ENCODE peak calls at places on chromosome 20, in eight cellular contexts. J is endodermal cell; V is upper lobe of right lung; Z is astrocyte; T is SK-N-SH; Y is CD8-positive, alpha-beta T cell; D is naive thymus-derived CD4-positive, alpha-beta T cell; S is pancreas. F is an unnamed sample.

GRCh38 chr20:63699466-63700198 is 3.2 kb downstream of the TNFRSF6B start:
- DNase-seq in Y (no peak), Z (no peak), J (peak; percentile 50), T (peak; percentile 42), S (peak; percentile 18), D (no peak), V (no peak), F (peak; percentile 60)

GRCh38 chr20:21622097-21622496 is 83.4 kb upstream of the PAX1 start:
- DNase-seq in Y (no peak), D (no peak), Z (no peak), V (no peak), T (no peak), S (no peak), J (no peak), F (no peak)

GRCh38 chr20:21741266-21741665 is 35.8 kb downstream of the PAX1 start:
- DNase-seq in Y (no peak), Z (no peak), S (no peak), V (no peak), J (no peak), T (no peak), D (no peak), F (no peak)

GRCh38 chr20:2688041-2688591 is 4.5 kb upstream of the EBF4 start:
- DNase-seq in J (peak; percentile 92), S (peak; percentile 43), Z (no peak), T (peak; percentile 76), V (peak; percentile 76), Y (peak; percentile 85), D (peak; percentile 71), F (no peak)

GRCh38 chr20:46970937-46971630 is 76.4 kb downstream of the EYA2 start:
- DNase-seq in Z (peak; percentile 66), J (peak; percentile 84), D (no peak), Y (no peak), V (no peak), S (no peak), T (peak; percentile 76), F (no peak)

GRCh38 chr20:2314759-2315439 is 19.1 kb downstream of the TGM3 start:
- DNase-seq in D (no peak), Y (no peak), J (no peak), Z (peak; percentile 96), V (no peak), S (no peak), T (peak; percentile 40), F (peak; percentile 69)

GRCh38 chr20:62236674-62236996 is 1.7 kb upstream of the OSBPL2 start:
- DNase-seq in V (no peak), D (no peak), Z (no peak), Y (no peak), J (peak; percentile 65), S (no peak), T (no peak), F (no peak)

GRCh38 chr20:7113577-7114466 is 346.3 kb downstream of the BMP2 start:
- DNase-seq in Z (peak; percentile 8), V (no peak), Y (no peak), S (peak; percentile 17), T (peak; percentile 56), J (peak; percentile 85), D (no peak), F (no peak)

GRCh38 chr20:61742097-61742805 is 323.4 kb downstream of the TAF4 start:
- DNase-seq in Z (no peak), V (no peak), T (no peak), D (no peak), S (no peak), Y (no peak), J (no peak), F (peak; percentile 42)

GRCh38 chr20:34042286-34042685 is 48.6 kb downstream of the RALY start:
- DNase-seq in D (no peak), Y (peak; percentile 37), V (no peak), J (no peak), T (no peak), S (no peak), Z (no peak), F (no peak)

GRCh38 chr20:62303327-62304226 is 780 bp downstream of the ADRM1 start:
- DNase-seq in V (peak; percentile 76), Y (peak; percentile 20), S (no peak), J (no peak), D (no peak), Z (no peak), T (no peak), F (peak; percentile 83)

GRCh38 chr20:6686171-6686570 is 81.3 kb upstream of the BMP2 start:
- DNase-seq in S (no peak), D (no peak), J (no peak), V (no peak), Z (no peak), Y (no peak), T (no peak), F (no peak)

GRCh38 chr20:722822-723644 is 45.3 kb downstream of the SLC52A3 start:
- DNase-seq in Y (no peak), J (no peak), D (no peak), V (peak; percentile 40), T (no peak), S (no peak), Z (no peak), F (peak; percentile 24)

GRCh38 chr20:62571667-62572344 is 70.5 kb upstream of the SLCO4A1 start:
- DNase-seq in J (peak; percentile 81), T (peak; percentile 90), V (no peak), Y (no peak), D (no peak), Z (no peak), S (no peak), F (no peak)

GRCh38 chr20:33790571-33790970 is 20.6 kb upstream of the CHMP4B start:
- DNase-seq in T (no peak), Y (no peak), Z (no peak), V (peak; percentile 68), S (peak; percentile 65), J (no peak), D (no peak), F (no peak)

GRCh38 chr20:48102821-48103635 is 317.7 kb upstream of the SULF2 start:
- DNase-seq in T (no peak), D (no peak), J (no peak), Z (peak; percentile 79), S (no peak), V (peak; percentile 1), Y (no peak), F (no peak)

DNA sequence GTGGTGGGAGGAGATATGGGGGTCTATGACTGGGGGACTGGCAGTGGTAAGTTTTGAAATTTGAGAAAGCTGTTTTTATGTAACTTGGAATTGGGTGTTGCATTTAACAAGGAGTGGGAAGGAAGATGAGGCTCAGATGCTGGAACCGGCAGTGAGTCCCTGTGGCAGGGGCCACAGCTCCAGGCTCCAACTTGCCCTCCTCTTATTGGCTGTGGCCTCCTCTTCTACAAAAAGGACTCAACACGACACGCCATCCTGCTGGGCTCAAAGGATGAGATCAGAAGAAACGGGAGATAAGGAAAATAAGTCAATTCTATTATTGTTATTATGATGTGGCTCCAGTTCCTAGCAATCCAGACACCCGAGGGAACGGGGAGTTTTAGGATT is 5.8 kb upstream of the TGM2 start:
- DNase-seq in T (no peak), S (no peak), Z (no peak), J (no peak), D (no peak), Y (no peak), V (peak; percentile 28), F (peak; percentile 72)
- H3K4me1 ChIP-seq in T (peaks cover 27% of the 10 kb centered on the region), S (no peaks in the 10 kb centered on the region), Z (peaks cover 58% of the 10 kb centered on the region), J (no peaks in the 10 kb centered on the region), D (no peaks in the 10 kb centered on the region), Y (no peaks in the 10 kb centered on the region), V (peaks cover 38% of the 10 kb centered on the region), F (peaks cover 1% of the 10 kb centered on the region)

DNA sequence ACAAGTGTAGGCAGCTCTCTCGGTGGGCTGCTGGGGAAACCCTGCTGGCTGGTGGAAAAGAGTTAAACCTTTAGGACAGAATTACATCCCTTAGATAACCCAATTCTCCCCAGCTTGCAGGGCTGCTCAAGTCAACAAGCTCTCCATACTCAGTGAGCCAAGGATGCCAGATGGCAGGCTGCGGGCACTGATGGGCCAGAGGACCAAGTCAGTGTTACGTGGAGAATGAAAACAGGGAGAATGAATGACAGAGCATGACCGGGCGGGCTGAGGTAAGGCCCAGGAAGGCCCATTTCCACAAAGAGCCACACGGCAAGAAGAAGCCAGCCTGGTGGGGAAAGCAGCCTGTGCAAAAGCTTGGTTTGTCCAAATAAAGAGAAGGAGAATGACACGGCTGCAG is 58.7 kb upstream of the CD93 start:
- DNase-seq in D (no peak), S (no peak), T (no peak), V (no peak), Y (no peak), J (no peak), Z (no peak), F (no peak)
- H3K27ac ChIP-seq in D (no peak overlapping the region), S (no peak overlapping the region), T (no peak overlapping the region), V (peak overlapping the region; percentile 30), Y (no peak overlapping the region), J (no peak overlapping the region), Z (peak overlapping the region; percentile 37), F (no peak overlapping the region)

DNA sequence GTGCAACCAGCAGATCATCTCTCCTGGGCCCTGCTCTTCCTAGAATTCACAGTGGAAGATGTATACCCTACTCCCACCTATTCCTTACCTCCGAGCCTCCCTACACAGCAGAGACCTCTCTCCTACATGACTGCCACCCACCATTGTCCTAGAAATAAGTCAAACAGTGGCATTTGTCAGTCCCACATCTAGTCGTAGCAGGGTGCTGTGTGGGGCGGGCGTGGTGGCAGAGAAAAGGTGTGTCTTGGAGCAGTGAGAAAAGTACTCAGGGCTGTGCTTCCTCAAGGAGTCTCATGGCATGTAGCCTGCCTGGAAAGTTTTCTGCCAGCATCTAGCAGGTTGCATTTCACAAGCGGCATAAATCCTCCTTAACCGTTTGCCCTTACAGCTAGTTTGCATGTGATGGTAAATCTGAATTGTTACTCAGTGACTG is 59.4 kb upstream of the PTGIS start:
- DNase-seq in S (no peak), T (no peak), Z (no peak), Y (no peak), D (no peak), J (peak; percentile 40), V (peak; percentile 81), F (no peak)
- H3K4me1 ChIP-seq in S (no peaks in the 10 kb centered on the region), T (no peaks in the 10 kb centered on the region), Z (no peaks in the 10 kb centered on the region), Y (no peaks in the 10 kb centered on the region), D (no peaks in the 10 kb centered on the region), J (no peaks in the 10 kb centered on the region), V (peaks cover 19% of the 10 kb centered on the region), F (no peaks in the 10 kb centered on the region)

GRCh38 chr20:10774357-10774943 is 100.7 kb upstream of the JAG1 start:
- DNase-seq in Z (no peak), Y (no peak), S (no peak), V (no peak), T (no peak), D (no peak), J (no peak), F (no peak)

GRCh38 chr20:10771435-10772140 is 97.8 kb upstream of the JAG1 start:
- DNase-seq in Z (peak; percentile 42), T (no peak), S (no peak), J (no peak), V (no peak), Y (no peak), D (no peak), F (no peak)

GRCh38 chr20:10770753-10771152 is 97.0 kb upstream of the JAG1 start:
- DNase-seq in Z (no peak), Y (no peak), D (no peak), S (no peak), J (no peak), V (no peak), T (no peak), F (no peak)

DNA sequence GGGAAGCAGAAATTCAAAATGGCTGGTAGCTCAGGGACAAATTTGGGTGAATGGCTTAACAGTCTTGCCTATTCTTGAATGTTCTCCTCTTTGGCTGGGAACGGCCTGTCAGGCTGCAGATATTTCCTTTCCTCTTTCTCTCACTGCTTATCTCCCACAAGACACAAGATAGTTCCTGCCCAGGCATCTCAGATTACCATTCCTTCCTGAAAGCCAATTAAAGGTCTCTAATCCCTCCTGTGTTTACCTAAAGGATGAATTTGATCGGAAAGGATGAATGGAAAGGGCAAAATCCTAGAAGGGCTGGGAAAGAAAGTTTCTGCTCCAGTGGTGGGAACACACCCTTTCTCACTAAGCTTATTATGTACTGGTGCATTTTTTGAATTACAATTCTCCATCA is 95.9 kb upstream of the JAG1 start:
- DNase-seq in D (no peak), T (no peak), V (no peak), S (no peak), Z (peak; percentile 41), J (peak; percentile 68), Y (no peak), F (no peak)
- H3K27ac ChIP-seq in D (no peak overlapping the region), T (no peak overlapping the region), V (no peak overlapping the region), S (no peak overlapping the region), Z (no peak overlapping the region), J (no peak overlapping the region), Y (no peak overlapping the region), F (no peak overlapping the region)